ENCODE peak calls at places on chromosome 12, in eight cellular contexts. One of them, this sample, is unnamed.

GRCh38 chr12:100437038-100437841 is 36.4 kb upstream of the NR1H4 start:
- DNase-seq in A673: no peak
- DNase-seq in cardiac muscle cell: no peak
- DNase-seq in fibroblast of mammary gland: no peak
- DNase-seq in mesothelial cell of epicardium: no peak
- DNase-seq in HFFc6: no peak
- DNase-seq in glutamatergic neuron: no peak
- DNase-seq in fibroblast of the aortic adventitia: no peak
- DNase-seq in this sample: no peak

GRCh38 chr12:80711866-80712265 is 4.4 kb downstream of the MYF6 start:
- DNase-seq in A673: no peak
- DNase-seq in glutamatergic neuron: no peak
- DNase-seq in cardiac muscle cell: no peak
- DNase-seq in fibroblast of the aortic adventitia: no peak
- DNase-seq in fibroblast of mammary gland: no peak
- DNase-seq in mesothelial cell of epicardium: no peak
- DNase-seq in HFFc6: no peak
- DNase-seq in this sample: no peak

GRCh38 chr12:110766311-110767154 is 23.8 kb upstream of the PPP1CC start:
- DNase-seq in A673: peak; percentile 76
- DNase-seq in fibroblast of mammary gland: peak; percentile 43
- DNase-seq in HFFc6: no peak
- DNase-seq in glutamatergic neuron: no peak
- DNase-seq in cardiac muscle cell: no peak
- DNase-seq in mesothelial cell of epicardium: no peak
- DNase-seq in fibroblast of the aortic adventitia: no peak
- DNase-seq in this sample: no peak

GRCh38 chr12:1474567-1475153 is 119.7 kb downstream of the FBXL14 start:
- DNase-seq in cardiac muscle cell: peak; percentile 87
- DNase-seq in glutamatergic neuron: no peak
- DNase-seq in A673: peak; percentile 21
- DNase-seq in fibroblast of the aortic adventitia: peak; percentile 92
- DNase-seq in mesothelial cell of epicardium: no peak
- DNase-seq in fibroblast of mammary gland: peak; percentile 97
- DNase-seq in HFFc6: peak; percentile 91
- DNase-seq in this sample: peak; percentile 96

GRCh38 chr12:34405286-34406227 is 383.3 kb downstream of the ALG10 start:
- DNase-seq in mesothelial cell of epicardium: peak; percentile 8
- DNase-seq in glutamatergic neuron: peak; percentile 7
- DNase-seq in A673: no peak
- DNase-seq in cardiac muscle cell: no peak
- DNase-seq in fibroblast of mammary gland: no peak
- DNase-seq in fibroblast of the aortic adventitia: no peak
- DNase-seq in HFFc6: no peak
- DNase-seq in this sample: no peak

GRCh38 chr12:69872804-69873203 is 47.8 kb downstream of the MYRFL start:
- DNase-seq in A673: peak; percentile 26
- DNase-seq in glutamatergic neuron: no peak
- DNase-seq in fibroblast of mammary gland: peak; percentile 51
- DNase-seq in cardiac muscle cell: no peak
- DNase-seq in fibroblast of the aortic adventitia: peak; percentile 15
- DNase-seq in mesothelial cell of epicardium: no peak
- DNase-seq in HFFc6: no peak
- DNase-seq in this sample: no peak

GRCh38 chr12:58703911-58704310 is 216.4 kb downstream of the LRIG3 start:
- DNase-seq in HFFc6: no peak
- DNase-seq in glutamatergic neuron: no peak
- DNase-seq in mesothelial cell of epicardium: no peak
- DNase-seq in cardiac muscle cell: no peak
- DNase-seq in fibroblast of mammary gland: peak; percentile 59
- DNase-seq in A673: no peak
- DNase-seq in fibroblast of the aortic adventitia: peak; percentile 33
- DNase-seq in this sample: no peak

GRCh38 chr12:271165-271564 is 8.5 kb upstream of the SLC6A13 start:
- DNase-seq in glutamatergic neuron: no peak
- DNase-seq in A673: no peak
- DNase-seq in mesothelial cell of epicardium: no peak
- DNase-seq in cardiac muscle cell: no peak
- DNase-seq in fibroblast of the aortic adventitia: no peak
- DNase-seq in HFFc6: no peak
- DNase-seq in fibroblast of mammary gland: no peak
- DNase-seq in this sample: no peak

GRCh38 chr12:124632510-124632909 is 65.1 kb upstream of the NCOR2 start:
- DNase-seq in glutamatergic neuron: no peak
- DNase-seq in cardiac muscle cell: peak; percentile 13
- DNase-seq in fibroblast of the aortic adventitia: peak; percentile 62
- DNase-seq in fibroblast of mammary gland: no peak
- DNase-seq in A673: no peak
- DNase-seq in HFFc6: no peak
- DNase-seq in mesothelial cell of epicardium: no peak
- DNase-seq in this sample: no peak

GRCh38 chr12:129753596-129753995 is 150.2 kb downstream of the TMEM132D start:
- DNase-seq in A673: no peak
- DNase-seq in fibroblast of the aortic adventitia: no peak
- DNase-seq in glutamatergic neuron: no peak
- DNase-seq in cardiac muscle cell: no peak
- DNase-seq in HFFc6: no peak
- DNase-seq in fibroblast of mammary gland: no peak
- DNase-seq in mesothelial cell of epicardium: no peak
- DNase-seq in this sample: peak; percentile 71

GRCh38 chr12:15179672-15180071 is 41.5 kb downstream of the RERG start:
- DNase-seq in cardiac muscle cell: no peak
- DNase-seq in HFFc6: no peak
- DNase-seq in fibroblast of the aortic adventitia: no peak
- DNase-seq in A673: no peak
- DNase-seq in mesothelial cell of epicardium: no peak
- DNase-seq in fibroblast of mammary gland: no peak
- DNase-seq in glutamatergic neuron: no peak
- DNase-seq in this sample: no peak

GRCh38 chr12:22042981-22043669 is 2.9 kb upstream of the CMAS start:
- DNase-seq in cardiac muscle cell: no peak
- DNase-seq in glutamatergic neuron: no peak
- DNase-seq in A673: no peak
- DNase-seq in HFFc6: peak; percentile 18
- DNase-seq in mesothelial cell of epicardium: no peak
- DNase-seq in fibroblast of mammary gland: peak; percentile 87
- DNase-seq in fibroblast of the aortic adventitia: peak; percentile 60
- DNase-seq in this sample: peak; percentile 52

GRCh38 chr12:79934309-79935020 is 432 bp downstream of the PPP1R12A start:
- DNase-seq in HFFc6: peak; percentile 6
- DNase-seq in fibroblast of mammary gland: peak; percentile 37
- DNase-seq in mesothelial cell of epicardium: peak; percentile 41
- DNase-seq in cardiac muscle cell: peak; percentile 77
- DNase-seq in fibroblast of the aortic adventitia: no peak
- DNase-seq in glutamatergic neuron: peak; percentile 62
- DNase-seq in A673: peak; percentile 42
- DNase-seq in this sample: no peak

GRCh38 chr12:51872689-51872981 is 15.3 kb upstream of the ANKRD33 start:
- DNase-seq in cardiac muscle cell: no peak
- DNase-seq in glutamatergic neuron: no peak
- DNase-seq in HFFc6: no peak
- DNase-seq in A673: no peak
- DNase-seq in fibroblast of the aortic adventitia: no peak
- DNase-seq in fibroblast of mammary gland: no peak
- DNase-seq in mesothelial cell of epicardium: no peak
- DNase-seq in this sample: no peak

GRCh38 chr12:51869490-51869865 is 18.4 kb upstream of the ANKRD33 start:
- DNase-seq in cardiac muscle cell: no peak
- DNase-seq in mesothelial cell of epicardium: no peak
- DNase-seq in fibroblast of mammary gland: no peak
- DNase-seq in HFFc6: no peak
- DNase-seq in fibroblast of the aortic adventitia: no peak
- DNase-seq in glutamatergic neuron: peak; percentile 24
- DNase-seq in A673: no peak
- DNase-seq in this sample: no peak

GRCh38 chr12:51869931-51870330 is 18.0 kb upstream of the ANKRD33 start:
- DNase-seq in glutamatergic neuron: no peak
- DNase-seq in HFFc6: no peak
- DNase-seq in mesothelial cell of epicardium: no peak
- DNase-seq in A673: no peak
- DNase-seq in fibroblast of the aortic adventitia: no peak
- DNase-seq in fibroblast of mammary gland: no peak
- DNase-seq in cardiac muscle cell: no peak
- DNase-seq in this sample: no peak

GRCh38 chr12:51871918-51872688 is 15.8 kb upstream of the ANKRD33 start:
- DNase-seq in A673: no peak
- DNase-seq in fibroblast of mammary gland: no peak
- DNase-seq in cardiac muscle cell: no peak
- DNase-seq in HFFc6: no peak
- DNase-seq in fibroblast of the aortic adventitia: no peak
- DNase-seq in mesothelial cell of epicardium: no peak
- DNase-seq in glutamatergic neuron: peak; percentile 31
- DNase-seq in this sample: no peak

DNA sequence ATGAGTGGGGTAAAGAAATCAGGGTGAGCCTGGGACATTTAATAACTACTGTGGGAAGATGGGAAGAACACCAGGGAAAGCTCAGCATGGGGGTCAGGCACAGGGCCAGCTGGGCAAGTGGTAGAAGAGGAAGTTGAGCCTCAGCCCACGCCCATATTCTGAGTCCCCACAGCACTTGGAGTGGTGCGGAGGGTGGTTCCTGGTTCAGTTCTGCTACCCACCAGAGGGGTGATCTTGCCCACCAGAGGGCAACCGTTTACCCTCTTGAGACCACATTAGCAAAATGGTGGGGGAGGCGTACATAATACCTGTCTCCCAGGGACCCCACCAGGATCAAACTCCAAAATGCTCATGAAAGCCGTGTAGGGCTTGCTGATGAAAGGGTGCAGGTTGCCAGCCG is 16.8 kb upstream of the ANKRD33 start:
- DNase-seq in mesothelial cell of epicardium: no peak
- DNase-seq in cardiac muscle cell: no peak
- DNase-seq in A673: no peak
- DNase-seq in fibroblast of the aortic adventitia: no peak
- DNase-seq in fibroblast of mammary gland: no peak
- DNase-seq in HFFc6: no peak
- DNase-seq in glutamatergic neuron: no peak
- DNase-seq in this sample: no peak
- TF ChIP-seq CTCF in mesothelial cell of epicardium: no peak
- TF ChIP-seq CTCF in cardiac muscle cell: no peak
- TF ChIP-seq CTCF in A673: no peak
- TF ChIP-seq CTCF in fibroblast of the aortic adventitia: no peak
- TF ChIP-seq CTCF in fibroblast of mammary gland: no peak
- TF ChIP-seq CTCF in HFFc6: peak; percentile 14
- TF ChIP-seq CTCF in glutamatergic neuron: no peak
- TF ChIP-seq CTCF in this sample: no peak

GRCh38 chr12:121812320-121812871 is 8.6 kb downstream of the SETD1B start:
- DNase-seq in fibroblast of the aortic adventitia: peak; percentile 79
- DNase-seq in fibroblast of mammary gland: peak; percentile 66
- DNase-seq in glutamatergic neuron: peak; percentile 86
- DNase-seq in A673: peak; percentile 64
- DNase-seq in mesothelial cell of epicardium: no peak
- DNase-seq in cardiac muscle cell: peak; percentile 86
- DNase-seq in HFFc6: peak; percentile 59
- DNase-seq in this sample: peak; percentile 70
- TF ChIP-seq CTCF in fibroblast of the aortic adventitia: no peak
- TF ChIP-seq CTCF in fibroblast of mammary gland: no peak
- TF ChIP-seq CTCF in glutamatergic neuron: peak; percentile 74
- TF ChIP-seq CTCF in A673: peak; percentile 31
- TF ChIP-seq CTCF in mesothelial cell of epicardium: peak; percentile 71
- TF ChIP-seq CTCF in cardiac muscle cell: no peak
- TF ChIP-seq CTCF in HFFc6: no peak
- TF ChIP-seq CTCF in this sample: no peak

GRCh38 chr12:6949063-6949594 is 2.0 kb upstream of the PTPN6 start:
- DNase-seq in glutamatergic neuron: no peak
- DNase-seq in cardiac muscle cell: no peak
- DNase-seq in fibroblast of mammary gland: no peak
- DNase-seq in mesothelial cell of epicardium: no peak
- DNase-seq in A673: no peak
- DNase-seq in HFFc6: no peak
- DNase-seq in fibroblast of the aortic adventitia: no peak
- DNase-seq in this sample: no peak

GRCh38 chr12:6951551-6952120 is 480 bp downstream of the PTPN6 start:
- DNase-seq in fibroblast of the aortic adventitia: no peak
- DNase-seq in cardiac muscle cell: no peak
- DNase-seq in HFFc6: no peak
- DNase-seq in glutamatergic neuron: no peak
- DNase-seq in A673: no peak
- DNase-seq in mesothelial cell of epicardium: no peak
- DNase-seq in fibroblast of mammary gland: no peak
- DNase-seq in this sample: no peak

GRCh38 chr12:6952121-6952859 is 1.1 kb downstream of the PTPN6 start:
- DNase-seq in fibroblast of mammary gland: no peak
- DNase-seq in A673: no peak
- DNase-seq in mesothelial cell of epicardium: no peak
- DNase-seq in glutamatergic neuron: no peak
- DNase-seq in fibroblast of the aortic adventitia: no peak
- DNase-seq in HFFc6: no peak
- DNase-seq in cardiac muscle cell: no peak
- DNase-seq in this sample: no peak

GRCh38 chr12:6950944-6951540 is at the start of gene PTPN6:
- DNase-seq in glutamatergic neuron: no peak
- DNase-seq in fibroblast of mammary gland: no peak
- DNase-seq in cardiac muscle cell: no peak
- DNase-seq in mesothelial cell of epicardium: no peak
- DNase-seq in fibroblast of the aortic adventitia: no peak
- DNase-seq in HFFc6: no peak
- DNase-seq in A673: no peak
- DNase-seq in this sample: no peak

GRCh38 chr12:6950401-6950801 is 755 bp upstream of the PTPN6 start:
- DNase-seq in cardiac muscle cell: no peak
- DNase-seq in fibroblast of the aortic adventitia: no peak
- DNase-seq in fibroblast of mammary gland: no peak
- DNase-seq in mesothelial cell of epicardium: no peak
- DNase-seq in A673: no peak
- DNase-seq in glutamatergic neuron: no peak
- DNase-seq in HFFc6: no peak
- DNase-seq in this sample: no peak
- TF ChIP-seq CTCF in cardiac muscle cell: peak; percentile 23
- TF ChIP-seq CTCF in fibroblast of the aortic adventitia: peak; percentile 7
- TF ChIP-seq CTCF in fibroblast of mammary gland: peak; percentile 12
- TF ChIP-seq CTCF in mesothelial cell of epicardium: no peak
- TF ChIP-seq CTCF in A673: peak; percentile 10
- TF ChIP-seq CTCF in glutamatergic neuron: peak; percentile 32
- TF ChIP-seq CTCF in HFFc6: peak; percentile 62
- TF ChIP-seq CTCF in this sample: peak; percentile 21

DNA sequence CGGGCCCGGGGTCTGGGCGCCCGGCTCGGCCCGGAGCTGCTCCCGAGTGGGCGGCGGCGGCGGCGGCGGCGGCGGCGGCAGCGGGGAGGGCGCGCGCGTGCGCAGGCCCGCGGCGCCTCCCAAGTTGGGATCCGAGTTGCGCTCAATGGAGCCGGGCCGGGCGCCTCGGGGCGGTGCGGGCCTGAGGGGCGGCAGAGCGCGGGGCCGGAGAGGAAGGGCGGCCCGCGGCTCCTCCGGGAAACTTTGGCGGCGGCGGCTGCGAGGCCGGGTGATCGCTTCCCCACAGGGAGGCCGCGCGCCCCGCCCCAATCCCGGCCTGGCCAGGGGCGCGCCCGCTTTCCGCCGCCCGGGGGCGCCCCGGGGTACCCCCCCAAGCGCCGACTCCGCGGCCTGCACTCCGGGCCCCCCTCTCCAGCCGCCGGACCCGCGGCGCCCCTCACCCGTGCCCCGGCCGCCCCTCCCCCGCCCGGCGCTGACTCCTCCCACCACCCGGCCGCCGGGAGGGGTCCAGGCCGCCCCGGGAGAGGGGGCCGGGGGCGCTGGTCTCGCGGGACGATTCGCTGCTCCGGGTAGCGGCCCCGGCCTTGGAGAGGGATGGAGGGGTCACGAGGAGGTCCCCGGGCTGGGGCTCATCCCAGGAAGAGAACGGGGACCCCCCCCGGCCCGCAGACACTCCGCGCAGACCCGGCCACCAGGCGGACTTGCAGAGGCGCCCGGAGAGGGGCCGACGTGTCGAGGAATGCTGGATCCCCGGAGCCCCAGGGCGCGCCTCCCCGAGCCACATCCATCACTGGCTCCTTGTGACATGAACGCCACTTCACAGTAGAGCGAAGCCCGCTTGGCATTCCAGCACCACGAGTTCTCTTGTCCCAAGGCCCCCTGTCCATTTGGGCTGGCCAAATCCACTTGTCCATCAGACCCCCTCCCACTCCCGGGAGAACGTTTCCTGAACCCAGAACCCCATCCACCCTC is at the start of gene RILPL1:
- DNase-seq in A673: peak; percentile 73
- DNase-seq in glutamatergic neuron: peak; percentile 66
- DNase-seq in fibroblast of the aortic adventitia: peak; percentile 24
- DNase-seq in HFFc6: no peak
- DNase-seq in mesothelial cell of epicardium: peak; percentile 63
- DNase-seq in cardiac muscle cell: peak; percentile 89
- DNase-seq in fibroblast of mammary gland: peak; percentile 20
- DNase-seq in this sample: peak; percentile 27
- TF ChIP-seq CTCF in A673: peak; percentile 18
- TF ChIP-seq CTCF in glutamatergic neuron: peak; percentile 23
- TF ChIP-seq CTCF in fibroblast of the aortic adventitia: peak; percentile 44
- TF ChIP-seq CTCF in HFFc6: peak; percentile 64
- TF ChIP-seq CTCF in mesothelial cell of epicardium: peak; percentile 19
- TF ChIP-seq CTCF in cardiac muscle cell: peak; percentile 1
- TF ChIP-seq CTCF in fibroblast of mammary gland: no peak
- TF ChIP-seq CTCF in this sample: peak; percentile 34